ENCODE peak calls at places on chromosomes 7 and 10, in five cellular contexts. One of them, this sample, is unnamed.

GRCh38 chr7:43758029-43758860 is at the start of gene BLVRA:
- DNase-seq in fibroblast of pulmonary artery: peak
- DNase-seq in dorsolateral prefrontal cortex: peak
- DNase-seq in neural progenitor cell: peak
- DNase-seq in B cell: peak
- DNase-seq in this sample: peak

GRCh38 chr10:114322344-114322743 is 82.0 kb downstream of the AFAP1L2 start:
- DNase-seq in fibroblast of pulmonary artery: peak
- DNase-seq in dorsolateral prefrontal cortex: no peak
- DNase-seq in neural progenitor cell: no peak
- DNase-seq in B cell: no peak
- DNase-seq in this sample: no peak

GRCh38 chr7:97002555-97003261 is 2.6 kb upstream of the DLX6 start:
- DNase-seq in neural progenitor cell: peak
- DNase-seq in dorsolateral prefrontal cortex: no peak
- DNase-seq in B cell: no peak
- DNase-seq in fibroblast of pulmonary artery: no peak
- DNase-seq in this sample: no peak

GRCh38 chr7:100089458-100090201 is 861 bp downstream of the COPS6 start:
- DNase-seq in B cell: no peak
- DNase-seq in dorsolateral prefrontal cortex: no peak
- DNase-seq in fibroblast of pulmonary artery: no peak
- DNase-seq in neural progenitor cell: no peak
- DNase-seq in this sample: no peak

GRCh38 chr10:48905311-48905710 is 34.3 kb downstream of the LRRC18 start:
- DNase-seq in neural progenitor cell: no peak
- DNase-seq in fibroblast of pulmonary artery: no peak
- DNase-seq in dorsolateral prefrontal cortex: no peak
- DNase-seq in B cell: no peak
- DNase-seq in this sample: no peak

GRCh38 chr7:28921822-28922221 is 36.3 kb downstream of the TRIL start:
- DNase-seq in neural progenitor cell: peak
- DNase-seq in B cell: peak
- DNase-seq in fibroblast of pulmonary artery: peak
- DNase-seq in dorsolateral prefrontal cortex: no peak
- DNase-seq in this sample: peak

GRCh38 chr10:103618575-103619423 is 125.3 kb downstream of the NEURL1 start:
- DNase-seq in dorsolateral prefrontal cortex: no peak
- DNase-seq in B cell: no peak
- DNase-seq in fibroblast of pulmonary artery: peak
- DNase-seq in neural progenitor cell: no peak
- DNase-seq in this sample: peak

GRCh38 chr10:26824015-26824690 is 36.6 kb downstream of the ABI1 start:
- DNase-seq in fibroblast of pulmonary artery: no peak
- DNase-seq in B cell: no peak
- DNase-seq in dorsolateral prefrontal cortex: no peak
- DNase-seq in neural progenitor cell: no peak
- DNase-seq in this sample: no peak

GRCh38 chr7:45203947-45204445 is 46.4 kb downstream of the RAMP3 start:
- DNase-seq in fibroblast of pulmonary artery: peak
- DNase-seq in dorsolateral prefrontal cortex: no peak
- DNase-seq in neural progenitor cell: no peak
- DNase-seq in B cell: no peak
- DNase-seq in this sample: no peak

GRCh38 chr10:44908936-44909335 is 2.2 kb upstream of the TMEM72 start:
- DNase-seq in neural progenitor cell: no peak
- DNase-seq in B cell: no peak
- DNase-seq in dorsolateral prefrontal cortex: no peak
- DNase-seq in fibroblast of pulmonary artery: no peak
- DNase-seq in this sample: peak

GRCh38 chr7:91239171-91239604 is 25.0 kb upstream of the FZD1 start:
- DNase-seq in B cell: no peak
- DNase-seq in fibroblast of pulmonary artery: peak
- DNase-seq in neural progenitor cell: no peak
- DNase-seq in dorsolateral prefrontal cortex: no peak
- DNase-seq in this sample: no peak

GRCh38 chr7:45455662-45456061 is 118.5 kb upstream of the ADCY1 start:
- DNase-seq in B cell: no peak
- DNase-seq in dorsolateral prefrontal cortex: no peak
- DNase-seq in neural progenitor cell: no peak
- DNase-seq in fibroblast of pulmonary artery: no peak
- DNase-seq in this sample: no peak

GRCh38 chr10:122219340-122219739 is 51.8 kb upstream of the BTBD16 start:
- DNase-seq in neural progenitor cell: no peak
- DNase-seq in fibroblast of pulmonary artery: no peak
- DNase-seq in dorsolateral prefrontal cortex: no peak
- DNase-seq in B cell: no peak
- DNase-seq in this sample: no peak

GRCh38 chr10:103510791-103511757 is 17.6 kb downstream of the NEURL1 start:
- DNase-seq in neural progenitor cell: no peak
- DNase-seq in fibroblast of pulmonary artery: no peak
- DNase-seq in B cell: no peak
- DNase-seq in dorsolateral prefrontal cortex: no peak
- DNase-seq in this sample: no peak

GRCh38 chr10:20927495-20927894 is 30.4 kb upstream of the NEBL start:
- DNase-seq in neural progenitor cell: no peak
- DNase-seq in fibroblast of pulmonary artery: no peak
- DNase-seq in dorsolateral prefrontal cortex: no peak
- DNase-seq in B cell: no peak
- DNase-seq in this sample: no peak

GRCh38 chr10:99431190-99431549 is 746 bp upstream of the GOT1 start:
- DNase-seq in B cell: peak
- DNase-seq in fibroblast of pulmonary artery: peak
- DNase-seq in dorsolateral prefrontal cortex: peak
- DNase-seq in neural progenitor cell: peak
- DNase-seq in this sample: peak

GRCh38 chr10:84179059-84179710 is 5.6 kb downstream of the GPR15LG start:
- DNase-seq in dorsolateral prefrontal cortex: no peak
- DNase-seq in fibroblast of pulmonary artery: peak
- DNase-seq in B cell: peak
- DNase-seq in neural progenitor cell: no peak
- DNase-seq in this sample: no peak

GRCh38 chr7:98107313-98107691 is 640 bp downstream of the LMTK2 start:
- DNase-seq in dorsolateral prefrontal cortex: no peak
- DNase-seq in B cell: no peak
- DNase-seq in neural progenitor cell: peak
- DNase-seq in fibroblast of pulmonary artery: peak
- DNase-seq in this sample: peak

GRCh38 chr7:114243019-114243507 is 171.6 kb upstream of the FOXP2 start:
- DNase-seq in dorsolateral prefrontal cortex: no peak
- DNase-seq in neural progenitor cell: no peak
- DNase-seq in B cell: no peak
- DNase-seq in fibroblast of pulmonary artery: no peak
- DNase-seq in this sample: no peak

GRCh38 chr7:103065666-103066065 is 8.9 kb downstream of the FBXL13 start:
- DNase-seq in dorsolateral prefrontal cortex: no peak
- DNase-seq in neural progenitor cell: peak
- DNase-seq in fibroblast of pulmonary artery: peak
- DNase-seq in B cell: peak
- DNase-seq in this sample: peak

GRCh38 chr7:108079291-108080057 is 50.7 kb downstream of the LAMB4 start:
- DNase-seq in neural progenitor cell: no peak
- DNase-seq in fibroblast of pulmonary artery: peak
- DNase-seq in dorsolateral prefrontal cortex: no peak
- DNase-seq in B cell: no peak
- DNase-seq in this sample: peak

GRCh38 chr7:101927389-101928306 is 110.2 kb downstream of the CUX1 start:
- DNase-seq in fibroblast of pulmonary artery: peak
- DNase-seq in B cell: no peak
- DNase-seq in dorsolateral prefrontal cortex: no peak
- DNase-seq in neural progenitor cell: no peak
- DNase-seq in this sample: no peak

GRCh38 chr7:117323877-117324699 is 1.2 kb upstream of the WNT2 start:
- DNase-seq in neural progenitor cell: peak
- DNase-seq in B cell: no peak
- DNase-seq in fibroblast of pulmonary artery: peak
- DNase-seq in dorsolateral prefrontal cortex: peak
- DNase-seq in this sample: no peak

GRCh38 chr7:140039071-140039470 is 23.7 kb downstream of the PARP12 start:
- DNase-seq in dorsolateral prefrontal cortex: no peak
- DNase-seq in B cell: no peak
- DNase-seq in fibroblast of pulmonary artery: peak
- DNase-seq in neural progenitor cell: no peak
- DNase-seq in this sample: no peak

GRCh38 chr7:103524042-103524907 is 78.3 kb upstream of the SLC26A5 start:
- DNase-seq in B cell: no peak
- DNase-seq in neural progenitor cell: peak
- DNase-seq in dorsolateral prefrontal cortex: no peak
- DNase-seq in fibroblast of pulmonary artery: peak
- DNase-seq in this sample: no peak

GRCh38 chr10:129203819-129204218 is 263.2 kb upstream of the MGMT start:
- DNase-seq in B cell: no peak
- DNase-seq in fibroblast of pulmonary artery: no peak
- DNase-seq in neural progenitor cell: no peak
- DNase-seq in dorsolateral prefrontal cortex: no peak
- DNase-seq in this sample: no peak

GRCh38 chr7:117830422-117830954 is 42.8 kb downstream of the CTTNBP2 start:
- DNase-seq in B cell: no peak
- DNase-seq in fibroblast of pulmonary artery: no peak
- DNase-seq in dorsolateral prefrontal cortex: no peak
- DNase-seq in neural progenitor cell: no peak
- DNase-seq in this sample: no peak

GRCh38 chr7:9961161-9961922 is 1012.3 kb upstream of the PHF14 start:
- DNase-seq in neural progenitor cell: peak
- DNase-seq in B cell: no peak
- DNase-seq in fibroblast of pulmonary artery: no peak
- DNase-seq in dorsolateral prefrontal cortex: no peak
- DNase-seq in this sample: no peak

GRCh38 chr7:127107601-127108007 is 145.1 kb downstream of the GRM8 start:
- DNase-seq in neural progenitor cell: peak
- DNase-seq in B cell: peak
- DNase-seq in fibroblast of pulmonary artery: peak
- DNase-seq in dorsolateral prefrontal cortex: no peak
- DNase-seq in this sample: peak

GRCh38 chr7:16747095-16747494 is 6.5 kb upstream of the TSPAN13 start:
- DNase-seq in dorsolateral prefrontal cortex: no peak
- DNase-seq in neural progenitor cell: no peak
- DNase-seq in B cell: no peak
- DNase-seq in fibroblast of pulmonary artery: peak
- DNase-seq in this sample: peak

GRCh38 chr10:46273506-46274477 is 13.0 kb upstream of the ANTXRL start:
- DNase-seq in neural progenitor cell: peak
- DNase-seq in B cell: no peak
- DNase-seq in dorsolateral prefrontal cortex: no peak
- DNase-seq in fibroblast of pulmonary artery: no peak
- DNase-seq in this sample: peak
- TF ChIP-seq CTCF in neural progenitor cell: peak
- TF ChIP-seq CTCF in B cell: no peak
- TF ChIP-seq CTCF in dorsolateral prefrontal cortex: peak
- TF ChIP-seq CTCF in fibroblast of pulmonary artery: no peak
- TF ChIP-seq CTCF in this sample: peak

DNA sequence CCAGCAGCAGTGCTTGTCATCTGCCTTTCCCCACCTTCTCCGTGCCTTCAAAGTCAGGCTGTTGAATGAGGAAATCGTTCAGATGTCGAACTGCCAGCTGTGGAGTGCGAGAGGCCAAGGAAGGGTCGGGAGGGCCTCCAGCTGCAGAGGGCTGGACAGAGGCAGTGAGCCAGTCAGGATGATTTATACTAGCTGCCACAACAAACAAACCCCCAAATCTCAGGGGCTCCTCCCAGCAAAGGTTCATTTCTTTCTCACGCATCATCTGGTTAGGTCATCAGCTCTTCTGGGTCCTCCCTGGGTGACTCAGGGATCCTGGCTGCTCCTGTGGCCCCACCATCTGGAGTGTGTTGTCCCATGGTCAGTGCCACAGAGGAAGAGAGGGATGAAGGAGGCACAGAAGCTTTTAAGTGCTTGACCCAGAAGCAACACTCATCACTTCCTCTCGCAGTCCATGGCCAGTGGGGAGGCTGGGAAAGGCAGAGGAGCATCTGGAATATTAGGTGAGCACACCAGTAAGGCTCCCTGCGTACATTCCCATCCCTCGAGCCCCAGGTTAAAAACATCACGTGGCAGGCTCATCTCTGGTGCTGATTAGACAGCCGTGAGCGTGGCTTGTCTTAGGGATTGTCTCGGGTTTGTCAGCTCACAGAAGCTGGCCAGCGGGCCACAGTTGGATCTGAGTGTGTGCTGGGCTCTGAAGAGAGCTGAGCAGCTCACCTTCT is 140.7 kb downstream of the RGS10 start:
- DNase-seq in B cell: no peak
- DNase-seq in neural progenitor cell: no peak
- DNase-seq in fibroblast of pulmonary artery: peak
- DNase-seq in dorsolateral prefrontal cortex: no peak
- DNase-seq in this sample: no peak
- TF ChIP-seq CTCF in B cell: no peak
- TF ChIP-seq CTCF in neural progenitor cell: no peak
- TF ChIP-seq CTCF in fibroblast of pulmonary artery: no peak
- TF ChIP-seq CTCF in dorsolateral prefrontal cortex: no peak
- TF ChIP-seq CTCF in this sample: no peak

DNA sequence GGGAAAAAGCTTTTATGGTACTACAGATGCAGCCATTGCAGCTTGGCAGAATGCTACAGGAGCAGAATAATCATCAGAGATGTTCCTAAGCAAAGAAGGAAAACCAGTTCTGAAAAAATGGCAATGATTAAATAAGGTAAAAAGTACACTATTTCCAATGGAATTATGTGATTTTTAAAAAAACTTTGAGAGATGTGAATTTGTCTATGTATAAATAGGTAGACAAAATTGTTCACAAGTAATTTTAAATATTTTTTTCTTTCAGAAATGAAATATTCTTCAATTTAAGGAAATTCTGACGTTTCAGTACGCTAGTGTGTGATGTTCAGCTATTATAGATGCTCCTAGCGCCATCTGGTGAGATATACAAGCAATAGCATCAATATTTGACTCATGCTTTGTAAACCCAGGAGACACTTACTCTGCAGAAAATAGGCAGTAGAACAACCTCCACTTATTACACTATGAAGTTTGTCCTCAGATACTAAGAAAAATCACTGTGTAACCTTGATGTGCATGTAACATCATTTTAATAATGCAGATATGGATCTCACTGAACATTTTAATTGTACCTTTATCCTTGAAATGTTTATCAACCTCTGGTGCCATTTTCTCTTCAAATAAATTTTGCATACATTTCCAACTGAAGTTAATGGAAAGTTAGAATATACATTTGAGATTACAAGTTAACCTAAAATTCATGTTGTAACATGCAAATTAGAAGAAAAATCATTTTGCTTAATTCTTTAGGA is 151.4 kb upstream of the FAM3C start:
- DNase-seq in fibroblast of pulmonary artery: peak
- DNase-seq in dorsolateral prefrontal cortex: no peak
- DNase-seq in neural progenitor cell: peak
- DNase-seq in B cell: peak
- DNase-seq in this sample: no peak
- TF ChIP-seq CTCF in fibroblast of pulmonary artery: peak
- TF ChIP-seq CTCF in dorsolateral prefrontal cortex: peak
- TF ChIP-seq CTCF in neural progenitor cell: peak
- TF ChIP-seq CTCF in B cell: peak
- TF ChIP-seq CTCF in this sample: peak

DNA sequence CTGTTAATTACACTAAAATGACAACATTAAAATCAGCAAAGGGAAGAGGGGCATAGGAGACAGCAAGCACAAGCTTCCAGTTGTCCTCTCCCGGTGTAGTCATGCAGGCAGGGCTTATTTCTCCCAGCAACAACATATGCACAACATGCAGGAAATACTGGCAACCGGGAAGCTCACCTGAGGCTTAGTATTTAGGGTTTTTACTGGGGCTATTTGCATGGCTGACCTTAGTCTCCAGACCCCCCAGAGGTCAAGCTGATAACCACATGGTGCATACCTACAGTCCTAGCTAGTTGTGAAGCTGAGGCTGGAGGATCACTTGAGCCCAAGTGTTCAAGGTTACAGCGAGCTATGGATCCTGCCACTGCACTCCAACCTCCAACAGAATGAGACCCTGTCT is 12.8 kb upstream of the JMJD1C start:
- DNase-seq in neural progenitor cell: peak
- DNase-seq in fibroblast of pulmonary artery: no peak
- DNase-seq in dorsolateral prefrontal cortex: no peak
- DNase-seq in B cell: no peak
- DNase-seq in this sample: no peak
- TF ChIP-seq CTCF in neural progenitor cell: no peak
- TF ChIP-seq CTCF in fibroblast of pulmonary artery: no peak
- TF ChIP-seq CTCF in dorsolateral prefrontal cortex: no peak
- TF ChIP-seq CTCF in B cell: no peak
- TF ChIP-seq CTCF in this sample: no peak

This sample was measured in WERI-Rb-1.